ENCODE peak calls at places on chromosome 17, in eight cellular contexts. I is germinal center; P is substantia nigra; C is activated CD8-positive, alpha-beta memory T cell treated with anti-CD3 and anti-CD28 coated beads for 48 hours; K is endothelial cell; X is hippocampal formation; G is posterior vena cava; Q is dorsolateral prefrontal cortex. O is an unnamed sample.
A peak's percentile ranks its signal among the peaks of the same experiment; 100 is the strongest.

GRCh38 chr17:65062168-65062915 is 5.8 kb upstream of the GNA13 start:
- DNase-seq in K (no peak), P (no peak), Q (no peak), C (no peak), G (no peak), X (no peak), I (no peak), O (no peak)

GRCh38 chr17:76075364-76076099 is 951 bp downstream of the GALR2 start:
- DNase-seq in P (no peak), C (no peak), X (no peak), Q (no peak), K (peak; percentile 45), I (no peak), G (no peak), O (no peak)

GRCh38 chr17:59893617-59894100 is 738 bp downstream of the RPS6KB1 start:
- DNase-seq in C (no peak), K (peak; percentile 17), Q (no peak), I (peak; percentile 21), P (peak; percentile 13), X (no peak), G (no peak), O (no peak)

GRCh38 chr17:45294506-45294905 is 22.3 kb downstream of the MAP3K14 start:
- DNase-seq in K (no peak), C (no peak), Q (no peak), X (no peak), I (no peak), P (no peak), G (no peak), O (no peak)

GRCh38 chr17:57604771-57605733 is 140.0 kb downstream of the CCDC182 start:
- DNase-seq in K (no peak), X (peak; percentile 53), G (peak; percentile 73), P (no peak), I (no peak), C (no peak), Q (peak; percentile 60), O (no peak)

GRCh38 chr17:7655541-7655840 is 4.8 kb downstream of the ATP1B2 start:
- DNase-seq in I (no peak), Q (no peak), C (no peak), X (no peak), K (no peak), P (no peak), G (no peak), O (no peak)

GRCh38 chr17:82372591-82373452 is 1.3 kb downstream of the UTS2R start:
- DNase-seq in Q (no peak), X (no peak), I (no peak), G (no peak), P (no peak), K (no peak), C (no peak), O (no peak)

GRCh38 chr17:19386276-19386863 is 620 bp downstream of the MFAP4 start:
- DNase-seq in G (peak; percentile 93), X (no peak), Q (no peak), I (no peak), K (no peak), P (no peak), C (no peak), O (no peak)

GRCh38 chr17:33753452-33753851 is 460.4 kb upstream of the ASIC2 start:
- DNase-seq in X (no peak), G (no peak), I (no peak), K (no peak), C (no peak), P (no peak), Q (no peak), O (no peak)

GRCh38 chr17:61129876-61130275 is 269.8 kb upstream of the TBX2 start:
- DNase-seq in X (no peak), K (no peak), P (no peak), G (no peak), I (no peak), C (no peak), Q (no peak), O (no peak)

GRCh38 chr17:57988301-57989010 is 402 bp upstream of the VEZF1 start:
- DNase-seq in P (peak; percentile 83), I (peak; percentile 90), C (no peak), G (peak; percentile 90), Q (peak; percentile 62), X (peak; percentile 85), K (no peak), O (no peak)

GRCh38 chr17:1197781-1198490 is 18.2 kb upstream of the ABR start:
- DNase-seq in Q (peak; percentile 58), X (peak; percentile 63), K (no peak), P (no peak), I (peak; percentile 86), C (peak; percentile 51), G (peak; percentile 94), O (peak; percentile 34)

GRCh38 chr17:64641499-64641898 is 20.6 kb downstream of the SMURF2 start:
- DNase-seq in Q (no peak), X (no peak), C (no peak), G (no peak), I (no peak), P (no peak), K (no peak), O (no peak)

GRCh38 chr17:82072827-82073226 is 7.2 kb upstream of the DUS1L start:
- DNase-seq in C (no peak), Q (no peak), X (no peak), P (no peak), K (no peak), G (no peak), I (no peak), O (no peak)

GRCh38 chr17:57482657-57483056 is 226.3 kb downstream of the MSI2 start:
- DNase-seq in P (no peak), C (no peak), X (no peak), I (no peak), Q (no peak), K (no peak), G (peak; percentile 9), O (no peak)

GRCh38 chr17:34255381-34255732 is 272 bp downstream of the CCL2 start:
- DNase-seq in I (no peak), X (no peak), K (no peak), G (no peak), Q (no peak), P (no peak), C (no peak), O (no peak)

GRCh38 chr17:38511126-38512108 is 83.2 kb downstream of the ARHGAP23 start:
- DNase-seq in C (no peak), X (no peak), K (no peak), Q (no peak), I (no peak), P (no peak), G (no peak), O (no peak)

GRCh38 chr17:39671651-39672521 is 3.6 kb downstream of the PNMT start:
- DNase-seq in X (no peak), Q (no peak), P (no peak), C (no peak), K (peak; percentile 58), I (peak; percentile 57), G (no peak), O (no peak)

GRCh38 chr17:50687200-50688066 is 20.3 kb downstream of the ANKRD40 start:
- DNase-seq in X (no peak), P (no peak), Q (no peak), C (no peak), G (no peak), I (no peak), K (no peak), O (no peak)

GRCh38 chr17:7589891-7590611 is at the start of gene SOX15:
- DNase-seq in G (peak; percentile 77), C (no peak), K (no peak), I (no peak), P (no peak), Q (no peak), X (no peak), O (no peak)

GRCh38 chr17:36602924-36603384 is 1.6 kb downstream of the MRM1 start:
- DNase-seq in K (peak; percentile 63), G (peak; percentile 25), Q (peak; percentile 51), X (peak; percentile 11), P (peak; percentile 37), C (peak; percentile 41), I (peak; percentile 78), O (peak; percentile 48)

GRCh38 chr17:49836111-49837030 is 11.5 kb downstream of the TAC4 start:
- DNase-seq in Q (no peak), X (no peak), P (no peak), K (no peak), I (no peak), G (no peak), C (no peak), O (no peak)

GRCh38 chr17:55307879-55308278 is 43.1 kb downstream of the HLF start:
- DNase-seq in K (no peak), X (no peak), I (no peak), P (no peak), Q (no peak), C (no peak), G (no peak), O (no peak)

GRCh38 chr17:78258323-78259229 is 27.1 kb downstream of the TMEM235 start:
- DNase-seq in X (no peak), C (no peak), I (no peak), Q (no peak), K (peak; percentile 47), P (no peak), G (peak; percentile 93), O (peak; percentile 28)

GRCh38 chr17:73643012-73643845 is 1.0 kb downstream of the SDK2 start:
- DNase-seq in K (peak; percentile 49), C (no peak), P (peak; percentile 44), X (peak; percentile 62), I (peak; percentile 29), G (peak; percentile 78), Q (no peak), O (no peak)

GRCh38 chr17:37147301-37147812 is 198.6 kb downstream of the AATF start:
- DNase-seq in I (peak; percentile 57), K (no peak), Q (no peak), C (no peak), P (no peak), X (no peak), G (no peak), O (no peak)

GRCh38 chr17:38922538-38923291 is 2.7 kb upstream of the LASP1NB start:
- DNase-seq in C (no peak), G (peak; percentile 83), P (no peak), I (no peak), K (no peak), X (peak; percentile 41), Q (no peak), O (no peak)